ENCODE peak calls at places on chromosomes 3 and 15, in seven cellular contexts. U is fibroblast of pulmonary artery, S is OCI-LY7, J is HL-60, K is colonic mucosa, B is progenitor cell of endocrine pancreas, A is cardiac fibroblast. T is an unnamed sample.

GRCh38 chr15:69105451-69105985 is 54.9 kb upstream of the GLCE start:
- DNase-seq in K (no peak), J (no peak), B (no peak), U (no peak), S (no peak), A (no peak), T (no peak)

GRCh38 chr15:39321977-39322376 is 258.9 kb upstream of the THBS1 start:
- DNase-seq in S (no peak), A (peak), B (no peak), K (no peak), J (no peak), U (peak), T (no peak)

GRCh38 chr3:154356009-154356408 is 31.7 kb upstream of the DHX36 start:
- DNase-seq in B (no peak), A (no peak), U (no peak), K (no peak), J (no peak), S (no peak), T (no peak)

GRCh38 chr15:92068121-92068520 is 214.6 kb downstream of the SLCO3A1 start:
- DNase-seq in J (peak), A (no peak), K (no peak), B (no peak), S (no peak), U (no peak), T (no peak)

GRCh38 chr3:187015903-187016638 is 85.7 kb downstream of the ST6GAL1 start:
- DNase-seq in B (no peak), J (no peak), A (no peak), U (no peak), S (peak), K (peak), T (no peak)

GRCh38 chr3:128584412-128585020 is 66.1 kb downstream of the RPN1 start:
- DNase-seq in B (peak), A (peak), K (peak), J (peak), U (peak), S (peak), T (no peak)

GRCh38 chr3:188316723-188317070 is 162.7 kb downstream of the LPP start:
- DNase-seq in J (no peak), B (no peak), U (no peak), K (no peak), S (no peak), A (peak), T (no peak)

GRCh38 chr15:37880009-37880834 is 54.2 kb upstream of the TMCO5A start:
- DNase-seq in U (peak), B (no peak), J (no peak), S (peak), K (no peak), A (peak), T (no peak)

GRCh38 chr3:58189691-58190090 is 21.1 kb downstream of the DNASE1L3 start:
- DNase-seq in J (no peak), B (no peak), K (no peak), A (no peak), U (no peak), S (no peak), T (no peak)

GRCh38 chr3:37256447-37256846 is 82.1 kb upstream of the LRRFIP2 start:
- DNase-seq in S (no peak), J (no peak), A (peak), U (no peak), B (no peak), K (no peak), T (no peak)

GRCh38 chr3:185728630-185729334 is 96.1 kb downstream of the IGF2BP2 start:
- DNase-seq in K (no peak), S (no peak), U (peak), B (no peak), J (no peak), A (peak), T (no peak)

GRCh38 chr3:13866406-13866965 is 13.4 kb downstream of the WNT7A start:
- DNase-seq in J (no peak), S (no peak), A (no peak), K (no peak), B (no peak), U (no peak), T (no peak)

GRCh38 chr15:70566989-70567388 is 196.4 kb downstream of the UACA start:
- DNase-seq in S (no peak), U (no peak), A (no peak), B (no peak), J (no peak), K (no peak), T (no peak)

GRCh38 chr15:55420171-55420871 is 12.0 kb downstream of the PIERCE2 start:
- DNase-seq in J (no peak), U (no peak), S (no peak), K (no peak), B (no peak), A (no peak), T (no peak)

GRCh38 chr3:177284383-177284881 is 87.2 kb upstream of the TBL1XR1 start:
- DNase-seq in S (no peak), B (no peak), J (peak), U (peak), A (peak), K (peak), T (no peak)

GRCh38 chr3:193168911-193169310 is 72.1 kb upstream of the PLAAT1 start:
- DNase-seq in U (no peak), B (no peak), S (no peak), J (no peak), A (no peak), K (no peak), T (no peak)

GRCh38 chr15:91099616-91100560 is at the start of gene SV2B:
- DNase-seq in U (peak), S (no peak), A (peak), J (no peak), B (peak), K (no peak), T (no peak)

GRCh38 chr3:143895805-143896204 is 47.5 kb upstream of the SLC9A9 start:
- DNase-seq in A (peak), B (no peak), J (no peak), U (peak), S (peak), K (no peak), T (no peak)

GRCh38 chr3:44875596-44875995 is 1.2 kb downstream of the TGM4 start:
- DNase-seq in S (no peak), A (no peak), B (no peak), J (no peak), U (no peak), K (no peak), T (no peak)

GRCh38 chr3:171285287-171285686 is 174.9 kb downstream of the TNIK start:
- DNase-seq in U (no peak), A (peak), K (no peak), B (no peak), S (no peak), J (no peak), T (no peak)

GRCh38 chr15:91255788-91256187 is 155.7 kb downstream of the SV2B start:
- DNase-seq in A (no peak), S (no peak), U (no peak), B (no peak), K (no peak), J (no peak), T (no peak)

GRCh38 chr3:189773056-189773455 is 141.9 kb downstream of the TP63 start:
- DNase-seq in A (peak), S (no peak), B (no peak), K (no peak), U (peak), J (no peak), T (no peak)

GRCh38 chr3:105722943-105723556 is 145.8 kb downstream of the CBLB start:
- DNase-seq in U (no peak), B (no peak), A (no peak), S (peak), K (no peak), J (no peak), T (no peak)

GRCh38 chr3:42704136-42704841 is 1.7 kb upstream of the HHATL start:
- DNase-seq in U (no peak), A (no peak), J (no peak), K (no peak), S (no peak), B (no peak), T (no peak)

GRCh38 chr3:166456291-166456690 is 619.1 kb upstream of the BCHE start:
- DNase-seq in A (no peak), U (no peak), K (no peak), S (no peak), B (no peak), J (no peak), T (no peak)

GRCh38 chr15:97978408-97979130 is 18.1 kb downstream of the ARRDC4 start:
- DNase-seq in B (no peak), A (peak), S (no peak), U (no peak), J (no peak), K (no peak), T (no peak)

GRCh38 chr15:61195116-61196002 is 33.7 kb downstream of the RORA start:
- DNase-seq in K (peak), A (peak), B (no peak), S (peak), U (peak), J (peak), T (no peak)

GRCh38 chr3:99638244-99638948 is at the start of gene COL8A1:
- DNase-seq in A (peak), B (no peak), S (no peak), U (peak), K (peak), J (no peak), T (no peak)

GRCh38 chr15:90388462-90389182 is 580 bp downstream of the IQGAP1 start:
- DNase-seq in U (peak), J (peak), S (peak), K (peak), A (peak), B (peak), T (no peak)

GRCh38 chr3:139309880-139310279 is 33.9 kb upstream of the MRPS22 start:
- DNase-seq in A (peak), J (no peak), B (no peak), U (peak), K (no peak), S (no peak), T (no peak)

GRCh38 chr15:66067687-66068086 is 185.9 kb downstream of the MEGF11 start:
- DNase-seq in A (no peak), K (no peak), U (no peak), S (no peak), J (no peak), B (no peak), T (no peak)

GRCh38 chr3:183300996-183301562 is 48.0 kb downstream of the B3GNT5 start:
- DNase-seq in B (no peak), S (no peak), J (no peak), U (no peak), A (peak), K (no peak), T (no peak)

GRCh38 chr15:37045859-37046318 is 54.5 kb downstream of the MEIS2 start:
- DNase-seq in J (no peak), S (no peak), A (no peak), B (no peak), U (no peak), K (no peak), T (no peak)

GRCh38 chr15:94582368-94582767 is 351.0 kb downstream of the MCTP2 start:
- DNase-seq in U (peak), S (peak), B (peak), A (no peak), K (peak), J (no peak), T (no peak)

GRCh38 chr3:8769088-8769822 is at the start of gene OXTR:
- DNase-seq in J (peak), B (peak), A (peak), U (peak), S (peak), K (peak), T (peak)

GRCh38 chr3:133469140-133469731 is 69.4 kb downstream of the BFSP2 start:
- DNase-seq in B (no peak), S (no peak), K (no peak), J (no peak), A (peak), U (peak), T (no peak)

GRCh38 chr15:50907866-50908208 is 646 bp upstream of the AP4E1 start:
- DNase-seq in B (peak), K (peak), A (peak), J (no peak), U (peak), S (peak), T (no peak)

GRCh38 chr15:53869044-53869805 is 109.0 kb upstream of the UNC13C start:
- DNase-seq in U (no peak), B (no peak), K (no peak), A (peak), J (no peak), S (no peak), T (no peak)
- TF ChIP-seq CTCF in U (no peak), B (no peak), K (no peak), A (peak), J (peak), S (peak), T (no peak)

GRCh38 chr15:76903251-76903681 is 1.9 kb downstream of the SCAPER start:
- DNase-seq in S (peak), U (peak), K (no peak), J (no peak), A (peak), B (no peak), T (no peak)
- TF ChIP-seq CTCF in S (peak), U (peak), K (no peak), J (peak), A (peak), B (no peak), T (peak)

GRCh38 chr15:26869628-26870027 is 2.8 kb downstream of the GABRA5 start:
- DNase-seq in S (no peak), J (no peak), K (no peak), B (no peak), A (no peak), U (no peak), T (no peak)

GRCh38 chr15:26867199-26868007 is 541 bp downstream of the GABRA5 start:
- DNase-seq in J (no peak), B (peak), K (no peak), U (no peak), A (no peak), S (no peak), T (no peak)

GRCh38 chr15:26868029-26868685 is 1.3 kb downstream of the GABRA5 start:
- DNase-seq in U (no peak), B (no peak), K (no peak), A (no peak), S (no peak), J (no peak), T (no peak)

GRCh38 chr15:26864664-26865191 is 2.1 kb upstream of the GABRA5 start:
- DNase-seq in B (no peak), K (no peak), A (peak), S (peak), U (peak), J (no peak), T (no peak)

DNA sequence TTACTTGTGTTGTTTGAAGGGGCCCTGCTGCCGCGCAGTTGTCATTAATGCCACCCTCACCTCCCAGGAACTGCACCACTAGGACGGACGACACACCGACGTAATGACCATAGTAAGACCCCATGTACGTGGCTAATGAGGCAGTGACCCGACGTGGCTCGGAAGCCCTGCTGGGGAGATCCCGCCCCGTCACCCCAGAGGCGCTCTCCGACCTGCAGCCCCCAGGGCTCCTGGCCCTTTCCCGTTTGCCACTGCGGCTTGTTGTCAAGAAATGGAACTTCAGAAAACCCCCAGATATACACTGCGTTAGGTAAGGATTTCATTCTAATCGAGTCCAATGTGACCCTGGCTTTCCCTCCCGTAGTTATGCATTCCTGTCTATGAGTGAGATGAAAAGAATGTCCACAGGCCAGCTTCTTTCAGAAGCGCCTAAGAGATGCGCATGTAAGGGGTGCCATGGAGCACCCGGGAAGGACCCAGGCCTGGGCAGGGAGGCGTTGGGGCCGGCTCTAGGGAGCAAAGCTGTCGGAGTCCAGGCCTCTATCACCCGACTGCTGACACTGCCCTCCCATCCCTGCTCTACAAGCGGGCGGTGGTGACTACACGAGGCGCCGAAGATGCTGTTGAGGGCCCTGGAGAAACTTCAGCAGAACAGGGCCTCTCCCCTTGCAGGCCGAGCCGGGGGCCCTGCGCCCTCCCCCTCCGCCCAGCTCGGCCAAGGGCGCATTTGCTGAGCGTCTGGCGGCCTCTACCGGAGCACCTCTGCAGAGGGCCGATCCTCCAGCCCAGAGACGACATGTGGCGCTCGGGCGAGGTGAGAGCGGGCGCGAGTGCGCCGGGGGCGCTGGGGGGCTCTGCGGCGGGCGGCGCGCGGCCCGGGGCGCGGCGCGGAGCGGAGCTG is at the start of gene GABRA5:
- DNase-seq in S (no peak), U (peak), B (peak), A (peak), K (no peak), J (no peak), T (peak)
- TF ChIP-seq CTCF in S (no peak), U (no peak), B (peak), A (no peak), K (no peak), J (no peak), T (peak)

DNA sequence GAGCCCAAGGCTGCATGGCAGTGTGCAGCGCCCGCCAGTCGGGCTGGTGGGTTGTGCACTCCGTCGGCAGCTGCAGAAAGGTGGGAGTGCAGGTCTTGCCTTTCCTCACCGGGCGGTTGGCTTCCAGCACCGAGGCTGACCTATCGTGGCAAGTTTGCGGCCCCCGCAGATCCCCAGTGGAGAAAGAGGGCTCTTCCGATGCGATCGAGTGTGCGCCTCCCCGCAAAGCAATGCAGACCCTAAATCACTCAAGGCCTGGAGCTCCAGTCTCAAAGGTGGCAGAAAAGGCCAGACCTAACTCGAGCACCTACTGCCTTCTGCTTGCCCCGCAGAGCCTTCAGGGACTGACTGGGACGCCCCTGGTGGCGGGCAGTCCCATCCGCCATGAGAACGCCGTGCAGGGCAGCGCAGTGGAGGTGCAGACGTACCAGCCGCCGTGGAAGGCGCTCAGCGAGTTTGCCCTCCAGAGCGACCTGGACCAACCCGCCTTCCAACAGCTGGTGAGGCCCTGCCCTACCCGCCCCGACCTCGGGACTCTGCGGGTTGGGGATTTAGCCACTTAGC is 4.3 kb downstream of the ISL2 start:
- DNase-seq in J (no peak), K (peak), A (no peak), S (no peak), B (peak), U (no peak), T (no peak)
- TF ChIP-seq CTCF in J (no peak), K (no peak), A (peak), S (no peak), B (peak), U (peak), T (no peak)

DNA sequence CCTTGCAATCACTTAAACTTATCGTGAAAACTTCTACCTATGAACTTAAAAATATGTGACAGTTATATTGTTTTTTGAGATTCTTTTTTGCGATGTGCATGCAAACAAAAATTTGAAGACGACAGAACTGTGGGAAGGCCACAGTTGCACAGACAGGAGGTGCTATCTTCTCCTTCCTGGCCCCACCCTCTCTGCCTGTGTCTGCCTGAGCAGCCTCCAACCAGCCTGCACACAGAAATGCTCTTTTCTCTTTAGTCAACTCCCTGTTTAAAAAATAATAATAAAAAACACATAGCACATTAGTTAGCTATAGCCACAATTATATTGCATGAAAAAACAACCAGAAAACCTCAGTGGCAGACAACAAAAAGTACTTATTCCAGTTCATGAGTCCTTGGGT is 212.2 kb downstream of the ZNF621 start:
- DNase-seq in B (no peak), A (no peak), J (no peak), S (no peak), K (no peak), U (no peak), T (no peak)
- TF ChIP-seq CTCF in B (no peak), A (no peak), J (no peak), S (no peak), K (no peak), U (no peak), T (no peak)

GRCh38 chr3:9947025-9947995 is 4.9 kb downstream of the PRRT3 start:
- DNase-seq in B (peak), U (peak), J (no peak), A (peak), K (peak), S (no peak), T (peak)
- TF ChIP-seq CTCF in B (peak), U (peak), J (no peak), A (peak), K (no peak), S (no peak), T (peak)

GRCh38 chr3:12288466-12289129 is at the start of gene PPARG:
- DNase-seq in U (peak), B (peak), A (peak), S (no peak), J (no peak), K (peak), T (no peak)

GRCh38 chr3:12286504-12286903 is 2.4 kb upstream of the PPARG start:
- DNase-seq in S (no peak), U (no peak), K (no peak), A (no peak), B (no peak), J (no peak), T (no peak)

GRCh38 chr3:12285003-12285555 is 3.8 kb upstream of the PPARG start:
- DNase-seq in B (no peak), J (no peak), A (no peak), K (no peak), S (no peak), U (no peak), T (no peak)

GRCh38 chr3:12287727-12288465 is 974 bp upstream of the PPARG start:
- DNase-seq in B (peak), S (no peak), J (no peak), U (peak), A (peak), K (peak), T (no peak)

GRCh38 chr3:12286927-12287726 is 1.7 kb upstream of the PPARG start:
- DNase-seq in B (peak), S (no peak), U (no peak), K (peak), A (peak), J (no peak), T (no peak)
- TF ChIP-seq CTCF in B (peak), S (no peak), U (peak), K (no peak), A (peak), J (no peak), T (no peak)

T was measured in D721Med.